ENCODE peak calls at places on chromosome 3, in nine cellular contexts. O is dorsolateral prefrontal cortex; H is adrenal gland; C is tibial nerve; M is kidney; J is CD4-positive, CD25-positive, alpha-beta regulatory T cell; V is AG04450; T is WERI-Rb-1; L is SJSA1. X is an unnamed sample.

GRCh38 chr3:13093687-13094086 is 20.5 kb upstream of the IQSEC1 start:
- DNase-seq in J (no peak), V (no peak), M (no peak), L (no peak), C (no peak), H (no peak), O (no peak), T (no peak), X (no peak)

GRCh38 chr3:17941766-17942165 is 199.3 kb upstream of the TBC1D5 start:
- DNase-seq in H (no peak), V (no peak), M (no peak), O (no peak), T (no peak), L (no peak), J (no peak), C (no peak), X (no peak)

GRCh38 chr3:23438657-23439056 is 235.5 kb downstream of the UBE2E2 start:
- DNase-seq in C (no peak), J (no peak), T (no peak), L (no peak), O (no peak), H (no peak), V (no peak), M (no peak), X (no peak)

GRCh38 chr3:141452045-141452444 is 34.8 kb upstream of the RASA2 start:
- DNase-seq in M (no peak), H (no peak), C (peak), O (no peak), V (no peak), L (no peak), T (peak), J (peak), X (no peak)

GRCh38 chr3:184568918-184569829 is 7.6 kb downstream of the EPHB3 start:
- DNase-seq in C (peak), L (peak), M (peak), O (peak), V (peak), T (peak), H (peak), J (no peak), X (no peak)

GRCh38 chr3:122146466-122146865 is 37.0 kb upstream of the CASR start:
- DNase-seq in H (no peak), L (no peak), J (no peak), T (no peak), M (no peak), V (no peak), O (no peak), C (no peak), X (no peak)

GRCh38 chr3:11605398-11605797 is 38.3 kb downstream of the VGLL4 start:
- DNase-seq in L (no peak), H (no peak), M (no peak), C (no peak), J (no peak), V (no peak), O (no peak), T (no peak), X (no peak)

GRCh38 chr3:134078169-134078821 is 48.6 kb upstream of the SLCO2A1 start:
- DNase-seq in C (no peak), O (no peak), H (no peak), L (no peak), J (no peak), T (no peak), V (no peak), M (peak), X (no peak)

GRCh38 chr3:58704745-58705144 is 38.2 kb upstream of the FAM3D start:
- DNase-seq in M (no peak), L (no peak), V (no peak), H (no peak), T (no peak), O (no peak), C (no peak), J (no peak), X (no peak)

GRCh38 chr3:73298243-73299183 is 237.1 kb downstream of the EBLN2 start:
- DNase-seq in C (no peak), J (no peak), L (no peak), O (no peak), V (no peak), H (no peak), T (no peak), M (no peak), X (no peak)

GRCh38 chr3:181711325-181712135 is at the start of gene SOX2:
- DNase-seq in O (peak), M (no peak), T (peak), C (no peak), L (peak), J (no peak), H (no peak), V (no peak), X (no peak)

GRCh38 chr3:49906004-49906860 is 2.6 kb upstream of the MST1R start:
- DNase-seq in H (no peak), M (peak), T (peak), J (peak), C (peak), O (peak), L (no peak), V (no peak), X (no peak)

GRCh38 chr3:110272525-110272924 is 799.1 kb upstream of the NECTIN3 start:
- DNase-seq in V (no peak), T (no peak), O (no peak), H (no peak), L (no peak), J (no peak), M (no peak), C (no peak), X (no peak)

GRCh38 chr3:81308296-81308695 is 453.1 kb downstream of the GBE1 start:
- DNase-seq in J (no peak), O (no peak), C (no peak), M (no peak), T (no peak), L (no peak), H (no peak), V (no peak), X (no peak)

GRCh38 chr3:134066539-134067310 is 37.0 kb upstream of the SLCO2A1 start:
- DNase-seq in O (no peak), H (peak), L (peak), M (peak), V (no peak), T (no peak), J (no peak), C (no peak), X (peak)

GRCh38 chr3:141057436-141057835 is 6.3 kb downstream of the SPSB4 start:
- DNase-seq in C (no peak), O (no peak), J (no peak), T (no peak), H (no peak), M (no peak), V (no peak), L (no peak), X (peak)

GRCh38 chr3:23806322-23807160 is 786 bp downstream of the UBE2E1 start:
- DNase-seq in T (peak), C (peak), O (peak), J (peak), L (peak), H (peak), M (peak), V (no peak), X (no peak)

GRCh38 chr3:52810923-52811322 is 16.3 kb downstream of the ITIH3 start:
- DNase-seq in L (no peak), M (no peak), J (no peak), O (no peak), V (no peak), H (no peak), C (no peak), T (no peak), X (no peak)

GRCh38 chr3:134480546-134480945 is 5.2 kb downstream of the ANAPC13 start:
- DNase-seq in C (no peak), M (no peak), H (no peak), L (no peak), O (no peak), T (no peak), V (no peak), J (no peak), X (no peak)

GRCh38 chr3:177740270-177740669 is 543.0 kb upstream of the TBL1XR1 start:
- DNase-seq in T (no peak), J (no peak), H (no peak), M (no peak), V (no peak), C (no peak), O (no peak), L (no peak), X (no peak)

GRCh38 chr3:55818485-55818884 is 331.4 kb upstream of the WNT5A start:
- DNase-seq in T (peak), C (no peak), V (no peak), O (peak), M (no peak), L (no peak), H (no peak), J (no peak), X (no peak)

GRCh38 chr3:377158-377561 is 180.6 kb downstream of the CHL1 start:
- DNase-seq in O (no peak), V (no peak), H (no peak), C (no peak), M (no peak), J (no peak), T (no peak), L (no peak), X (no peak)

GRCh38 chr3:62968128-62968527 is 92.9 kb upstream of the CADPS start:
- DNase-seq in V (no peak), L (no peak), M (no peak), O (no peak), C (no peak), T (no peak), H (no peak), J (no peak), X (no peak)

GRCh38 chr3:33732394-33732793 is 14.3 kb upstream of the CLASP2 start:
- DNase-seq in T (no peak), O (no peak), J (no peak), H (no peak), C (no peak), M (no peak), V (no peak), L (no peak), X (no peak)

GRCh38 chr3:157159037-157159761 is 748 bp downstream of the CCNL1 start:
- DNase-seq in L (peak), J (peak), C (peak), O (peak), M (peak), H (peak), V (no peak), T (peak), X (no peak)

GRCh38 chr3:10558726-10559125 is 53.3 kb upstream of the ATP2B2 start:
- DNase-seq in J (no peak), M (no peak), T (peak), C (no peak), V (no peak), L (no peak), H (no peak), O (no peak), X (no peak)

GRCh38 chr3:107796786-107797185 is 274.0 kb downstream of the BBX start:
- DNase-seq in L (no peak), C (no peak), O (no peak), T (no peak), J (no peak), H (no peak), V (peak), M (no peak), X (no peak)

GRCh38 chr3:82194870-82195269 is 433.4 kb upstream of the GBE1 start:
- DNase-seq in L (no peak), T (no peak), O (no peak), J (no peak), V (no peak), H (no peak), C (no peak), M (no peak), X (no peak)

GRCh38 chr3:37386627-37387230 is 212.3 kb upstream of the LRRFIP2 start:
- DNase-seq in V (peak), T (no peak), C (no peak), H (peak), O (no peak), J (no peak), L (no peak), M (no peak), X (no peak)

GRCh38 chr3:127254730-127255129 is 33.1 kb downstream of the PRR20G start:
- DNase-seq in O (no peak), M (no peak), V (no peak), L (peak), C (no peak), T (peak), J (no peak), H (no peak), X (peak)

GRCh38 chr3:152307829-152308474 is 39.2 kb downstream of the MBNL1 start:
- DNase-seq in L (no peak), V (no peak), M (no peak), T (no peak), O (no peak), C (no peak), J (no peak), H (no peak), X (no peak)

GRCh38 chr3:130894130-130894872 is 417 bp downstream of the ATP2C1 start:
- DNase-seq in H (peak), M (peak), T (peak), V (no peak), L (peak), O (peak), C (peak), J (no peak), X (no peak)

GRCh38 chr3:194273396-194274310 is 77.5 kb downstream of the CPN2 start:
- DNase-seq in C (no peak), J (no peak), H (peak), T (no peak), V (no peak), L (no peak), O (no peak), M (no peak), X (no peak)

GRCh38 chr3:51718547-51719412 is 11.9 kb downstream of the GRM2 start:
- DNase-seq in T (peak), L (peak), M (no peak), O (peak), H (peak), V (no peak), J (peak), C (peak), X (no peak)

GRCh38 chr3:136787226-136787793 is 31.6 kb upstream of the SLC35G2 start:
- DNase-seq in H (peak), T (peak), C (no peak), V (no peak), M (no peak), L (no peak), O (no peak), J (peak), X (no peak)

DNA sequence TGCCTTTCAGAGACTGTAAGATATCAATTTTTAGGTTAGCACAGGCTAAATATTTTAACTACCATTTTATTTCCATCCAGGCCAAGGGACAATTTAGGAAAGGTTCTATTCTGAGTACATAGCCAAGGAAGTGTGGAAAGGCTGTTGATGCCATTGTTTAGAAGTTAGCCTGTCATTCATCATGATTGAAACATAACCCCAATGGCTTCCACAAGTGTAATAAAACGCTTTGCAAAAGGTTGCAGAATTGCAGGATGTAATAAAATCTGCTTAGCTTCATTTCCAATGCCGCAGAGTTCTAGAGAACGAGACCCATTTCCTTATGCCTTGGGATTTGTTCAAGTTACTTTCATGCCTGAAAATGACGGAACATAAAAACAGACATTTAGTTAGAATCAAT is 678.1 kb upstream of the CFAP20DC start:
- DNase-seq in M (no peak), O (no peak), H (no peak), L (no peak), T (no peak), V (no peak), C (no peak), J (no peak), X (no peak)
- H3K4me3 ChIP-seq in M (no peak), O (no peak), H (no peak), L (no peak), T (no peak), V (no peak), C (no peak), J (no peak), X (no peak)

DNA sequence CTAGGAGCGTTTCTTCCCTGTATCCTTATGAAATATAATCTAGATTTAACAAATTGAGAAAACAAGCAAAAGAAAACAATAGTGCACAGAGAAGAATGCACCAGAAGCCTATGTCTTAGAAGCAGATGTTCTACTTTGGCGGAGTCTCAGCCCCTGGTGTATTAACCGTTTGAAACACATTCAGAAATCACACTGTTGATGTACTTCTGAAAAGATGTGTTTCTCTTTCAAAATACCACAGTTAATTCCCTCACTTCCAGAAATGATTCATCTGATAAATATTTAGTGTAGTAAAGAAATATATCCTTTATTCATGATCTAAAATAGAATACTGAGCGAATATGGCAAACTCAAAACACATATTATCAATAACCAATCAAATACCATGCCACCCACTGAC is 77.7 kb downstream of the CBLB start:
- DNase-seq in H (no peak), C (peak), L (no peak), J (no peak), M (no peak), T (no peak), V (no peak), O (no peak), X (no peak)
- H3K27ac ChIP-seq in H (peak), C (peak), L (peak), J (no peak), M (no peak), T (no peak), V (no peak), O (no peak), X (peak)

DNA sequence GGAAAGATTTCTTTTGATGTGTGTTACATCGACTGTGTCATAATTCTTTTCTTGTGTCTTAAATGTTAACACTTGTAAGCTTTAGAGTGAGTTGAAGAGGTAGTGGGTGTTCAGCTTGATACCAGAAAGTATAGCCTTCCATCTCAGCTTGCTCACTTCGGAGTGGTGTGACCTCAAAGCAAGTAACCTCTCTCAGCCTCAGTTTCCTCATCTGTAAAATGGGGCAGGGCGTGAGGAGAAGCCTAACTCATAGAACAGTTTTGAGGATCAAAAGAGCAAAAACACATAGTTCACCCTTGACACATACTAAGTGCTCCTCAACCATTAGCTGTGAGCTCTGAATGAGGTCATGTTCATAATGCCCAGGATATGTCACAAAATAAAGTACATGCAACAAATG is 434.8 kb upstream of the PROK2 start:
- DNase-seq in V (no peak), L (no peak), O (no peak), M (no peak), C (no peak), H (no peak), J (no peak), T (no peak), X (no peak)
- H3K4me3 ChIP-seq in V (no peak), L (no peak), O (no peak), M (no peak), C (no peak), H (no peak), J (no peak), T (no peak), X (no peak)

GRCh38 chr3:190041333-190042041 is 79.2 kb downstream of the P3H2 start:
- DNase-seq in C (no peak), T (no peak), L (no peak), M (no peak), J (no peak), V (peak), H (no peak), O (no peak), X (no peak)

GRCh38 chr3:190040145-190040544 is 80.6 kb downstream of the P3H2 start:
- DNase-seq in V (no peak), M (no peak), C (no peak), T (no peak), O (no peak), H (no peak), J (no peak), L (no peak), X (no peak)

GRCh38 chr3:190034446-190034845 is 86.3 kb downstream of the P3H2 start:
- DNase-seq in M (no peak), V (no peak), H (no peak), C (no peak), L (no peak), T (no peak), J (no peak), O (no peak), X (no peak)

GRCh38 chr3:190036631-190037030 is 84.1 kb downstream of the P3H2 start:
- DNase-seq in L (no peak), M (no peak), H (peak), V (no peak), C (no peak), O (no peak), T (no peak), J (no peak), X (no peak)

DNA sequence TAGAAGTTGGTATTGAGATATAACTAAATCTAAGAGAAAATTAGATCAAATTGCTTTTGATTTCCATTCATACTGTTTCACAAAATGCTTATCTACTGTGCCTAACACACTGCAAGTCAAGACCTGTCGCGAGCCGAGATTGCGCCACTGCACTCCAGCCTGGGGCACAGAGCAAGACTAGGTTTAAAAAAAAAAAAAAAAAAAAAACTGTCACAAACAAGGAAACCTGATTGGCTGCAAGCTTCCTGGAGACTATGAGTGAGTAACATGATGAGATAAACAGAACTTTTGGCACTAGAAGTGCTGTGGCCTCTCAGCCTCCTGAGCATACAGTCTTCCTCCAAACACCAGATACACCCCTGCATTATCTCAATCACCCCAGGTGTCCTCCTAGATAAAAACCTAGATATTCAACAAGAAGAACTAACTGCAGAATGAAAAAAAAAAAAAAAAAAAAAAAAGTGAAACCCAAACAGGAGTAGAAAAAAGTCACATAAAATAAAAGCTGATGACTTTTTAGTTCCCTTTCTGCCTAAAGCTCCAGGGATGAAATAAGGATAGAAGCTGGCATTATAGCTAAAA is 82.6 kb downstream of the P3H2 start:
- DNase-seq in H (peak), L (peak), C (no peak), T (no peak), V (peak), J (no peak), O (no peak), M (peak), X (no peak)
- H3K27ac ChIP-seq in H (no peak), L (peak), C (no peak), T (no peak), V (no peak), J (no peak), O (no peak), M (no peak), X (no peak)

X was measured in vagina.